ENCODE peak calls at places on chromosomes 1 and 21, in eight cellular contexts. X, E, K, A, I, W, S and P are unnamed samples. For H3K9me3, the result is how much of the 10 kb centered on the place peaks cover.

GRCh38 chr1:7705048-7705907 is 65.8 kb upstream of the VAMP3 start:
- DNase-seq in A (peak), X (peak), E (peak), S (no peak), I (no peak), K (no peak), W (no peak), P (peak)

GRCh38 chr1:91651671-91652071 is 151.0 kb downstream of the CDC7 start:
- DNase-seq in I (no peak), S (no peak), A (peak), E (no peak), X (no peak), W (peak), K (no peak), P (no peak)

GRCh38 chr1:154483941-154484803 is 17.8 kb upstream of the TDRD10 start:
- DNase-seq in E (no peak), S (no peak), A (no peak), W (no peak), I (no peak), K (no peak), X (no peak), P (no peak)

GRCh38 chr21:44427241-44428120 is 27.8 kb upstream of the LRRC3 start:
- DNase-seq in K (no peak), X (no peak), S (no peak), A (no peak), E (no peak), W (peak), I (no peak), P (no peak)

GRCh38 chr1:94980049-94980908 is 53.4 kb upstream of the CNN3 start:
- DNase-seq in K (no peak), W (no peak), X (no peak), S (no peak), A (no peak), E (no peak), I (no peak), P (no peak)

GRCh38 chr1:159991513-159991912 is 37.5 kb upstream of the SLAMF9 start:
- DNase-seq in X (no peak), E (no peak), A (no peak), I (no peak), K (no peak), S (no peak), W (no peak), P (no peak)

GRCh38 chr1:25807480-25808390 is 7.7 kb downstream of the SELENON start:
- DNase-seq in A (no peak), K (no peak), X (no peak), W (peak), E (no peak), I (no peak), S (no peak), P (no peak)

GRCh38 chr1:230337266-230337665 is 88.9 kb downstream of the PGBD5 start:
- DNase-seq in W (no peak), K (no peak), A (no peak), E (no peak), S (no peak), X (no peak), I (no peak), P (no peak)

GRCh38 chr21:25872271-25872670 is 137.5 kb downstream of the GABPA start:
- DNase-seq in W (no peak), A (no peak), X (peak), K (no peak), I (no peak), E (no peak), S (no peak), P (no peak)

GRCh38 chr1:203216274-203217138 is 13.0 kb downstream of the CHIT1 start:
- DNase-seq in E (no peak), X (peak), K (peak), I (no peak), A (peak), S (peak), W (no peak), P (peak)

GRCh38 chr1:46219551-46220520 is 16.7 kb downstream of the LURAP1 start:
- DNase-seq in E (no peak), K (no peak), I (no peak), S (no peak), A (no peak), W (no peak), X (no peak), P (no peak)

GRCh38 chr21:35063428-35064172 is 14.5 kb upstream of the RUNX1 start:
- DNase-seq in X (no peak), E (no peak), A (no peak), K (no peak), W (no peak), S (no peak), I (no peak), P (no peak)

GRCh38 chr1:36137776-36138175 is 11.5 kb downstream of the TRAPPC3 start:
- DNase-seq in I (no peak), X (no peak), E (no peak), K (no peak), W (no peak), A (no peak), S (no peak), P (no peak)

GRCh38 chr1:247332901-247333361 is 1.3 kb upstream of the ZNF496 start:
- DNase-seq in W (no peak), K (peak), S (no peak), X (peak), I (no peak), E (no peak), A (peak), P (no peak)

GRCh38 chr1:60823151-60823550 is 259.2 kb upstream of the NFIA start:
- DNase-seq in S (no peak), W (no peak), A (no peak), K (no peak), X (no peak), I (no peak), E (no peak), P (no peak)
- H3K9me3 ChIP-seq in S (under half), W (under half), A (under half), K (under half), X (under half), I (under half), E (under half), P (under half)

DNA sequence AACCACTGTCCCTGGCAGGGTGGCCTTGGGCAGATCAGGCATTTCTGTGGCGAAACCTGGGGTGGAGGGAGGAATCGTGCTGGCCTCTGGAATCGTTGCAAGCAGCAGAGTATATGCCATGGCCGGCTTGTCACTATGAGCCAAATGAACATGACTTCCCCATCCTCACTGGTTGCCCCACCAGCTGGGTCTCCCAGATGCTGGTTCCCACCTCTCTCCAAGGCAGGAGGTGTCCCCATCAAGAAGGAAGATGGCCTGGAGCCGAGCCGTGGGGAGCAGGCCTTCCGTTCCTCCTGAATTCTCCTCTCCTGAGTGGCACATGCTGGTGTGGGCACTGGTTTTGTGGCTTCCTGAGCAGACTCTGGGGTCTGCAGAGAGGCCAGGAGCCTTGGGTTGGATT is 60.2 kb upstream of the ACTRT2 start:
- DNase-seq in K (no peak), S (no peak), I (no peak), E (no peak), W (peak), X (no peak), A (no peak), P (no peak)
- H3K9me3 ChIP-seq in K (under half), S (under half), I (under half), E (under half), W (under half), X (under half), A (under half), P (under half)

GRCh38 chr1:152697701-152698600 is at the start of gene LCE2A:
- DNase-seq in S (no peak), I (no peak), A (no peak), X (no peak), E (no peak), W (no peak), K (no peak), P (no peak)
- H3K9me3 ChIP-seq in S (under half), I (under half), A (under half), X (under half), E (under half), W (under half), K (under half), P (under half)

DNA sequence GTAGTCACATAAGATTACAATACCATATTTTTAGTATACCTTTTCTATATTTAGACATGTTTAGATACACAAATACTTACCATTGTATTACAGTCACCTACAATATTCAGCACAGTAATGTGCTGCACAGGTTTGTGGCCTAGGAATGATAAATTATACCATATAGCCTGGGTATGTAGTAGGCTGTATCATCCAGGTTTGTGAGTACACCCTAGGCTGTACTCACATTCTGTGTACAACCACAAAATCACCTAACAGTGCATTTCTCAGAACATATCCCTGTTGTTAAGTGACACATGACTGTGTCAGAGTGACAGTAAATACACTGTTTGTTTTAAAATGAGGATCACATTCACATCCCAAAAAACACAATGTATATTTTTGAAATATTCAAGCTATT is 11.2 kb downstream of the KRTAP21-3 start:
- DNase-seq in A (no peak), E (no peak), X (no peak), I (no peak), S (no peak), K (no peak), W (no peak), P (no peak)
- H3K9me3 ChIP-seq in A (under half), E (under half), X (under half), I (under half), S (under half), K (under half), W (under half), P (under half)

DNA sequence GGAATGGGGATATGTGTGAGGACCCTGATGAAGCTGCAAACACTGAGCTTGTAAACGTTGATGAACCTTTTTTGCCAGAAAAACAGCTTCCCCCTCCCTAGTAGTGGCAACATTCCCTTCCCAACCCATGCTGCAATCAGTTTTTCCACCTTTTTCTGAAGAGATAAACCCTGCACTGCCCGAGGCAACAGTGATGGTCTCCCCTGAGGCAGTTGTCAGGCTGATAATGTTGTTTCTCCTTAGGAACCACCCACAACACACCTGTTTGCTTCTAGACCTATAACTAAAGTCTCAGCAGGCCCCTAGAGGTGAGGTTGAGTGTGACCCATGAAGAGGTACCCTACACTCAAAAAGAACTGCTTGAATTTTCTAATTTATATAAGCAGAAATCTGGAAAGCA is 922.4 kb upstream of the ADGRL4 start:
- DNase-seq in I (no peak), S (no peak), K (no peak), X (no peak), W (no peak), E (no peak), A (no peak), P (no peak)
- H3K9me3 ChIP-seq in I (under half), S (under half), K (under half), X (under half), W (under half), E (under half), A (under half), P (under half)

GRCh38 chr1:16239972-16240491 is 3.0 kb upstream of the CPLANE2 start:
- DNase-seq in W (no peak), S (no peak), K (no peak), E (no peak), I (no peak), A (no peak), X (no peak), P (no peak)
- H3K9me3 ChIP-seq in W (under half), S (under half), K (under half), E (under half), I (under half), A (under half), X (under half), P (under half)

GRCh38 chr1:81600878-81601658 is 199.7 kb upstream of the ADGRL2 start:
- DNase-seq in W (no peak), A (no peak), X (no peak), S (no peak), K (no peak), I (no peak), E (no peak), P (no peak)

GRCh38 chr1:81604982-81605381 is 195.8 kb upstream of the ADGRL2 start:
- DNase-seq in S (no peak), I (no peak), X (no peak), E (no peak), K (no peak), W (no peak), A (no peak), P (no peak)

GRCh38 chr1:81607886-81608285 is 192.8 kb upstream of the ADGRL2 start:
- DNase-seq in X (no peak), W (no peak), A (no peak), E (no peak), K (no peak), I (no peak), S (no peak), P (no peak)

GRCh38 chr1:81607086-81607485 is 193.6 kb upstream of the ADGRL2 start:
- DNase-seq in S (no peak), K (no peak), W (no peak), E (no peak), I (no peak), X (no peak), A (no peak), P (no peak)

DNA sequence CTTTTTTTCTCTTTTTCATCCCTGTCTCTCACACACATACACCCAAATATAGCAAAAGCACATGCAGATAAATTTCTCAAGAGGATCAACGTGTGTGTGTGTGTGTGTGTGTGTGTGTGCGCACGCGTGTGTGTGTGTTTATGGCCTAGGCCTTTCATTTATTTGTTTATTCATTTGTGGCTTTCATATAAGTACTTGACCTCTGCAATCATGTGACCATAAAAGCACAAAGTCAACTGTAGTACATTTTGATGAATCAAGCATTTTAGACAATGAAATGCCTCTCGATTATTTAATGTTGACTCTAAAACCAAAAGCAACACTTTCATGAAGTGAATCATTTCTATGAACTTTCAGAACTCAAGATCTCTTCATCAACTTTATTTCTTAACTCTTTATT is 194.1 kb upstream of the ADGRL2 start:
- DNase-seq in I (no peak), W (no peak), K (no peak), X (no peak), A (no peak), E (no peak), S (no peak), P (no peak)
- H3K9me3 ChIP-seq in I (under half), W (under half), K (under half), X (under half), A (under half), E (under half), S (under half), P (under half)

DNA sequence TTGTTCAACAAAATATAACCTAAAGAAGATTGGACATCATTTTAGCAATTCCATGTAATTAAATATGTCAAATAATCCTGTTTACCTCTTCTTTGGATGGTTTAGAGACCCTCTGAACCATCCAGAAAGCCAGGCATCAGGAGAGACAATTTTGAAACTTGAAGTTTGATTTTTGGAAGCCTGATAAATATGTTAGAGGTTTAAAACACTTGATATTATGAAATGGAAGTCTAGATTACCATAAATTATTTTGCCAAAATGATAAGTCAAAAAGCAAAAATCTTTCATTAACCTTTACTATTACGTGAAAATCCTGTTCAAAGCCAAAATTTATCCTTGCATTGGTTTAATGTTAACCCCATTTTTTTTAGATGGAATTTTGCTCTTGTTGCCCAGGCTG is 43.5 kb downstream of the CCDC30 start:
- DNase-seq in S (no peak), X (no peak), W (no peak), E (no peak), K (no peak), A (no peak), I (no peak), P (no peak)
- H3K9me3 ChIP-seq in S (under half), X (under half), W (under half), E (under half), K (under half), A (under half), I (under half), P (under half)

GRCh38 chr21:15953551-15954116 is 223.9 kb downstream of the USP25 start:
- DNase-seq in S (no peak), X (no peak), A (no peak), W (no peak), I (no peak), K (no peak), E (no peak), P (no peak)
- H3K9me3 ChIP-seq in S (under half), X (under half), A (under half), W (under half), I (under half), K (under half), E (under half), P (under half)

DNA sequence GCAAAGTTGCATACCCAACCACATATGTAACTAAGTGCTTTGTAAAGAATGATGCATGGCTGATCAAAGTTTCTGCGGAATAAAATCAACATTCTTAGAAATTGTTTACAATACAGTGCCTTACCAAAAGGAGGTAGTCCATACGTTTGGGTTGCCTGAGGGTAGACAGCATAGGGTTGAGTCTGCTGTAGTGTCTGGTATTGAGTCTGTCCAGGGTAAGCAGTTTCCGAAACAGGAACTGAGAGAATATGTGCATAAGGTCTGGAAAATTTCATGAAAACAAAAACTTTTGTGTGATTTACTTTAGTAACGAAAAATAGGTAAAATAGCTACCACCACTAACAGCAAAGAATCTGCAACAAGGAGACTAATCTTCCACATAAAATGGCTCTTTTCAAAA is 53.0 kb downstream of the EYA3 start:
- DNase-seq in S (no peak), W (no peak), X (no peak), I (no peak), E (no peak), K (no peak), A (no peak), P (no peak)
- H3K9me3 ChIP-seq in S (under half), W (under half), X (under half), I (under half), E (under half), K (under half), A (under half), P (under half)